ENCODE peak calls at places on chromosomes 7 and 10, in seven cellular contexts. One of them, this sample, is unnamed.

GRCh38 chr7:100745184-100745583 is 11.8 kb downstream of the ZAN start:
- DNase-seq in AG20443: peak
- DNase-seq in iris pigment epithelial cell: peak
- DNase-seq in posterior cingulate gyrus: peak
- DNase-seq in NCI-H1105 treated with DMSO at 0.1 percent for 48 hours: no peak
- DNase-seq in T follicular helper cell: no peak
- DNase-seq in SIG-M5: no peak
- DNase-seq in this sample: peak

GRCh38 chr7:121519548-121520521 is 123.7 kb upstream of the FAM3C start:
- DNase-seq in NCI-H1105 treated with DMSO at 0.1 percent for 48 hours: no peak
- DNase-seq in SIG-M5: no peak
- DNase-seq in iris pigment epithelial cell: no peak
- DNase-seq in AG20443: peak
- DNase-seq in T follicular helper cell: no peak
- DNase-seq in posterior cingulate gyrus: no peak
- DNase-seq in this sample: no peak

GRCh38 chr7:152203095-152203494 is 177.6 kb downstream of the GALNT11 start:
- DNase-seq in SIG-M5: no peak
- DNase-seq in AG20443: no peak
- DNase-seq in iris pigment epithelial cell: no peak
- DNase-seq in T follicular helper cell: no peak
- DNase-seq in NCI-H1105 treated with DMSO at 0.1 percent for 48 hours: no peak
- DNase-seq in posterior cingulate gyrus: no peak
- DNase-seq in this sample: no peak

GRCh38 chr7:79055722-79056415 is 397.6 kb downstream of the MAGI2 start:
- DNase-seq in T follicular helper cell: no peak
- DNase-seq in AG20443: no peak
- DNase-seq in iris pigment epithelial cell: peak
- DNase-seq in NCI-H1105 treated with DMSO at 0.1 percent for 48 hours: peak
- DNase-seq in posterior cingulate gyrus: no peak
- DNase-seq in SIG-M5: no peak
- DNase-seq in this sample: no peak

GRCh38 chr10:57696641-57697040 is 571.1 kb downstream of the IPMK start:
- DNase-seq in posterior cingulate gyrus: no peak
- DNase-seq in iris pigment epithelial cell: peak
- DNase-seq in SIG-M5: no peak
- DNase-seq in T follicular helper cell: no peak
- DNase-seq in AG20443: peak
- DNase-seq in NCI-H1105 treated with DMSO at 0.1 percent for 48 hours: no peak
- DNase-seq in this sample: peak

GRCh38 chr7:70681847-70682350 is 450.0 kb upstream of the GALNT17 start:
- DNase-seq in AG20443: no peak
- DNase-seq in T follicular helper cell: no peak
- DNase-seq in posterior cingulate gyrus: no peak
- DNase-seq in NCI-H1105 treated with DMSO at 0.1 percent for 48 hours: no peak
- DNase-seq in SIG-M5: no peak
- DNase-seq in iris pigment epithelial cell: no peak
- DNase-seq in this sample: no peak

GRCh38 chr10:131638481-131639278 is 262.1 kb upstream of the PPP2R2D start:
- DNase-seq in T follicular helper cell: no peak
- DNase-seq in iris pigment epithelial cell: no peak
- DNase-seq in AG20443: no peak
- DNase-seq in posterior cingulate gyrus: no peak
- DNase-seq in NCI-H1105 treated with DMSO at 0.1 percent for 48 hours: no peak
- DNase-seq in SIG-M5: no peak
- DNase-seq in this sample: no peak

GRCh38 chr7:47034180-47034579 is 547.7 kb downstream of the TNS3 start:
- DNase-seq in SIG-M5: no peak
- DNase-seq in iris pigment epithelial cell: no peak
- DNase-seq in posterior cingulate gyrus: no peak
- DNase-seq in T follicular helper cell: no peak
- DNase-seq in AG20443: peak
- DNase-seq in NCI-H1105 treated with DMSO at 0.1 percent for 48 hours: no peak
- DNase-seq in this sample: no peak

GRCh38 chr7:29607889-29608288 is 44.3 kb downstream of the PRR15 start:
- DNase-seq in SIG-M5: no peak
- DNase-seq in posterior cingulate gyrus: no peak
- DNase-seq in AG20443: peak
- DNase-seq in T follicular helper cell: no peak
- DNase-seq in iris pigment epithelial cell: peak
- DNase-seq in NCI-H1105 treated with DMSO at 0.1 percent for 48 hours: no peak
- DNase-seq in this sample: no peak

GRCh38 chr7:112990619-112991018 is 96.0 kb downstream of the GPR85 start:
- DNase-seq in SIG-M5: no peak
- DNase-seq in T follicular helper cell: no peak
- DNase-seq in iris pigment epithelial cell: peak
- DNase-seq in AG20443: no peak
- DNase-seq in posterior cingulate gyrus: no peak
- DNase-seq in NCI-H1105 treated with DMSO at 0.1 percent for 48 hours: no peak
- DNase-seq in this sample: no peak

GRCh38 chr10:26743091-26743490 is 45.6 kb downstream of the PDSS1 start:
- DNase-seq in T follicular helper cell: no peak
- DNase-seq in SIG-M5: no peak
- DNase-seq in AG20443: peak
- DNase-seq in iris pigment epithelial cell: no peak
- DNase-seq in posterior cingulate gyrus: no peak
- DNase-seq in NCI-H1105 treated with DMSO at 0.1 percent for 48 hours: no peak
- DNase-seq in this sample: no peak

GRCh38 chr7:133376514-133376913 is 123.6 kb downstream of the EXOC4 start:
- DNase-seq in SIG-M5: no peak
- DNase-seq in NCI-H1105 treated with DMSO at 0.1 percent for 48 hours: no peak
- DNase-seq in posterior cingulate gyrus: no peak
- DNase-seq in iris pigment epithelial cell: no peak
- DNase-seq in T follicular helper cell: no peak
- DNase-seq in AG20443: no peak
- DNase-seq in this sample: no peak

GRCh38 chr10:132551093-132551807 is 13.7 kb downstream of the INPP5A start:
- DNase-seq in T follicular helper cell: no peak
- DNase-seq in iris pigment epithelial cell: peak
- DNase-seq in SIG-M5: peak
- DNase-seq in posterior cingulate gyrus: no peak
- DNase-seq in NCI-H1105 treated with DMSO at 0.1 percent for 48 hours: no peak
- DNase-seq in AG20443: no peak
- DNase-seq in this sample: no peak

GRCh38 chr10:127524229-127524628 is 24.9 kb upstream of the NPS start:
- DNase-seq in T follicular helper cell: no peak
- DNase-seq in iris pigment epithelial cell: no peak
- DNase-seq in SIG-M5: no peak
- DNase-seq in AG20443: no peak
- DNase-seq in posterior cingulate gyrus: no peak
- DNase-seq in NCI-H1105 treated with DMSO at 0.1 percent for 48 hours: no peak
- DNase-seq in this sample: no peak

GRCh38 chr10:127227663-127228062 is 31.3 kb upstream of the INSYN2A start:
- DNase-seq in iris pigment epithelial cell: no peak
- DNase-seq in SIG-M5: no peak
- DNase-seq in AG20443: no peak
- DNase-seq in T follicular helper cell: no peak
- DNase-seq in posterior cingulate gyrus: no peak
- DNase-seq in NCI-H1105 treated with DMSO at 0.1 percent for 48 hours: no peak
- DNase-seq in this sample: no peak